ENCODE peak calls at places on chromosome 21, in eight cellular contexts. C is PC-3, V is neural progenitor cell, Y is IMR-90, R is fibroblast of lung, W is GM23338, L is OCI-LY7, S is endothelial cell of umbilical vein. A is an unnamed sample. For H4K20me1 and H3K36me3, the result is how much of the 10 kb centered on the place peaks cover.

GRCh38 chr21:37072239-37072987 is 458 bp downstream of the PIGP start:
- DNase-seq in W (peak), V (peak), S (no peak), L (no peak), Y (peak), R (no peak), C (peak), A (peak)

GRCh38 chr21:17334478-17334877 is 178.4 kb upstream of the CXADR start:
- DNase-seq in Y (no peak), C (no peak), S (no peak), R (no peak), V (no peak), L (no peak), W (no peak), A (no peak)

GRCh38 chr21:18026359-18026758 is 207.2 kb upstream of the C21orf91 start:
- DNase-seq in L (no peak), C (no peak), R (no peak), W (no peak), S (no peak), Y (no peak), V (no peak), A (no peak)

GRCh38 chr21:15221799-15222386 is 157.1 kb upstream of the NRIP1 start:
- DNase-seq in V (peak), W (peak), L (no peak), R (peak), C (peak), S (no peak), Y (peak), A (peak)

GRCh38 chr21:14405225-14405624 is 22.3 kb upstream of the HSPA13 start:
- DNase-seq in Y (no peak), S (no peak), V (no peak), W (no peak), R (no peak), C (no peak), L (no peak), A (no peak)

GRCh38 chr21:14916676-14917141 is 148.1 kb downstream of the NRIP1 start:
- DNase-seq in S (no peak), V (no peak), L (no peak), C (peak), R (peak), Y (peak), W (peak), A (peak)

GRCh38 chr21:34883501-34884271 is 165.4 kb downstream of the RUNX1 start:
- DNase-seq in C (peak), S (peak), L (no peak), W (no peak), R (peak), Y (no peak), V (no peak), A (no peak)

GRCh38 chr21:40020651-40021050 is 153.4 kb downstream of the PCP4 start:
- DNase-seq in Y (no peak), C (no peak), V (no peak), L (no peak), S (no peak), W (no peak), R (no peak), A (no peak)

GRCh38 chr21:39048064-39048463 is 135.2 kb downstream of the PSMG1 start:
- DNase-seq in L (no peak), W (peak), R (peak), Y (peak), C (peak), S (peak), V (peak), A (peak)

GRCh38 chr21:20329636-20330035 is 668.6 kb upstream of the NCAM2 start:
- DNase-seq in C (no peak), S (no peak), V (no peak), R (no peak), L (no peak), Y (no peak), W (no peak), A (no peak)

GRCh38 chr21:17118638-17119384 is 394.0 kb upstream of the CXADR start:
- DNase-seq in L (no peak), R (no peak), S (peak), Y (no peak), V (no peak), C (no peak), W (no peak), A (no peak)

GRCh38 chr21:26153758-26154157 is 16.8 kb downstream of the APP start:
- DNase-seq in L (no peak), W (no peak), Y (peak), C (no peak), R (no peak), S (no peak), V (no peak), A (peak)
- H3K4me2 ChIP-seq in L (no peak), W (no peak), Y (peak), C (no peak), R (no peak), S (no peak), V (no peak), A (no peak)

GRCh38 chr21:41762236-41762635 is 4.6 kb downstream of the RIPK4 start:
- DNase-seq in R (no peak), L (no peak), S (no peak), C (peak), W (peak), V (peak), Y (no peak), A (no peak)

GRCh38 chr21:41759926-41760325 is 6.9 kb downstream of the RIPK4 start:
- DNase-seq in L (no peak), R (no peak), V (no peak), W (no peak), C (peak), Y (no peak), S (no peak), A (no peak)

GRCh38 chr21:41762753-41763152 is 4.1 kb downstream of the RIPK4 start:
- DNase-seq in W (no peak), R (no peak), S (no peak), L (no peak), C (no peak), V (peak), Y (no peak), A (no peak)

GRCh38 chr21:41760411-41760810 is 6.4 kb downstream of the RIPK4 start:
- DNase-seq in Y (no peak), R (no peak), S (no peak), C (no peak), L (no peak), W (no peak), V (no peak), A (no peak)

DNA sequence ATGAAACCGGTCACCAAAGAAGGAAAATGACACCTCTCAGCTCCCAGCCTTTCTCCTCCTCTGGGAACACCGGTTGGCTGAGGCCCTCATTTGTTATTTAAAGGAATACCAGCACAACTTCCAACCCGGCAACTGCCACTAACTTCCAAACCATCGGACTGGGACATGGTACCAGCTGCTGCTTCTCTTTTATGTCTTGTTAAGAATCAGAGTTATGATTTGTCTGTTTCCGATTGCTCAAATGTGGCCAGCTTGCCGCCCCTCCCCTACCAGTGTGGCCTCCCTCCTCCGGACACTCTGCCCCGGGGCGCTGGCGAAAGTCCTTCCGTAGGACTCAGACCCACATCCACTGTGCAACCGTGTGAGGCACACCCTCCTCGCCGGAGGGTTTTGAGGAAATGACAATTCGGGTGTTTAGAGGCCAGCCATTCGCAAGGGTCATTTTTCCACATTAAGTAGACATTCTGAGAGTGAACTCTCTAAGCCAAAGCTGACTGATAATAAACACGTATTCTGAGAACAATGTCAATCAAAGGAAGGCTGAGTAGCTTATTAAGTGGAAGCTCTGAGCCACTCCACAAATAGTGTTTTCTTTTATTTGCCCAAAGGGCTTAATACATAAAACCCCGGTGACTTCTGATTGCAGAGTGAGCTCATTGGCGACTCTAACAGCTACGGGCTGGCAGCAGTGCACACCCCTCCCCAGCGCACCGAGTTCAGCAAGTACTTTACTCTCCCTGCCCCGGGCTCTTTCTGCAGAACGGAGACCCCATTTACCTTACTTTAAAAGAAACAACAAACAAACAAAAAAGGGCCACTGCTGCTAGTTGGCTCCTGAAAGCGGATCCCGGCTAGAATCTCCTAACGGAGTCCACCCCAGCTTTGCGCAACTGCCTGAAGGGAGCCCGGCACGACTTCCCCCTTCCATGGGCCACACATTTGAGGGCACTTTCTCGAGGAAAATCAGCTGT is 5.4 kb downstream of the RIPK4 start:
- DNase-seq in S (no peak), C (peak), R (no peak), W (peak), V (peak), L (no peak), Y (no peak), A (no peak)
- H4K20me1 ChIP-seq in S (under half), C (half or more), R (under half), W (under half), V (under half), L (under half), Y (under half), A (under half)

GRCh38 chr21:44327603-44327974 is 11.6 kb downstream of the CFAP410 start:
- DNase-seq in L (no peak), S (no peak), W (no peak), V (no peak), R (no peak), C (no peak), Y (no peak), A (no peak)

GRCh38 chr21:44326716-44327602 is 12.2 kb downstream of the CFAP410 start:
- DNase-seq in W (no peak), V (no peak), Y (no peak), S (no peak), C (no peak), R (no peak), L (no peak), A (no peak)

GRCh38 chr21:44329971-44330681 is 9.1 kb downstream of the CFAP410 start:
- DNase-seq in R (no peak), L (no peak), C (no peak), W (no peak), Y (no peak), V (no peak), S (no peak), A (no peak)

GRCh38 chr21:44329086-44329889 is 9.9 kb downstream of the CFAP410 start:
- DNase-seq in R (no peak), S (no peak), C (no peak), W (no peak), L (no peak), V (no peak), Y (no peak), A (no peak)

DNA sequence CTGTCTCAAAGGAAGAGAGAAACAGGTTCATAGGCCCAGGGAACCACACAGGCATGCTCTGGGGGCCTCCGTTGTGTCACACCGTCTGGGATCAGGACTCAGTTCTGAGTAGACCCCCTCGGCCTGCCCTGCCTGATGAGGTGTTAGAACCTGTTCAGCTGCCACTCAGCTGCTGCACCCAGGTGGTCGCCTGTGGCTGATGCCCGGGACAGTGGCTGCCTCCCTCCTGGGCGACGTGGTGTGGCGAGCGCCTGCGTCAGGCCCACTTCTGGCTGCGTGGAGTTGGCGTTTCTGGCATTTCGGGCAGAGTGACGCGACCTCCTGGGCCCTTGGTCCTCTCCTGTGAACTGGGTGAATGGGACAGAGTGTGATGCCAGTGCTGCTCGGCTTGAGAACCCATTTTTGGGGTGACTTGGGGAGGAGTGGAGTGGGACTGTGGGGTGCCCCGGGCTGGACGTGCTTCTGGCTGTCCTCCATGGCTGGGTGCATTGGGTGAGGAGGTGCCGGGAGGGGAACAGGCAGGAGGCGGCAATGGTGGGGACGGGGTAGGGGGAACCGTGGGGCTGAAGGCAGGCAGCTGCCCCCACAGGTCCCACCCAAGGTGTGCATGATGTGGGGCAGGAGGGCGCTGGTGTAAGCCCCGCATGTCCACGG is 10.8 kb downstream of the CFAP410 start:
- DNase-seq in R (no peak), W (no peak), L (no peak), Y (no peak), C (no peak), S (no peak), V (no peak), A (no peak)
- H3K36me3 ChIP-seq in R (under half), W (under half), L (under half), Y (under half), C (under half), S (under half), V (under half), A (under half)

DNA sequence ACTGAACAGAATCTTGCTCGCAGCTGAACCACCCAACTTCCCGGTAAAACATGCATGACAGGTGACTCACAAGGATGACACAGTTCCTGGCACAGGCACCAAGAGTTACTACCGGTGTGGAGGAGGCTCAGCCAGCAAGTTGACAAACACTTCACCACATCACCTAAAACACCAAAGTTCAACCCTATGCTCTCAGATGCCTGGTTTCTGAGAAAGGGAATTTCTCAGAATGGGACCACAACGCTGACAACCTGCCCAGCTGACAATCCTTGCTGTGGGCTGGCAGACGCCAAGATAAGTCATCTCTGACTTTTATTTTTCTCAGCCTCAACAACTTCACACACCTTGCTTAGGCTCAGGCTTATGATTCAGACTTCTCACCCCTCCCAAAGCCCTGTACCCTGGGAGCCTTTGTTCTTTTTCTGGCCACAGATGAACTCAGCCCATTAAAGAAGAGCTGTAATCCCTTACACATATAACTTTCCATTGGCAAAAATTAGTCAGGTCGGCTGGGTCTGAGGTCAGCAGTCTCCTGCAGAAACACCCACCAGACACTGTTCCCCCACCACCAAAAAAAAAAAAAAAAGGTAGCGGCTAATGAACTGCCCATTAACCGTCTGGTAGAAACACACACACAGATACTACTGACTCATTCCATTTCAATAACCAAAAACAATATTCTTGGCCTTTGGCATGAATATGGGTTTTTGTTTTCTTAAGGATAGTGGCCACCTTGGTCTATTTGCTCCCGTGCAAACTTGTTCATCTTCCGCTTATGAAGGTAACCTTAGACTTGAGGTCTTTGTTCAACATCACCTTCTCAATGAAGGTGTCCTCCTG is 10.8 kb upstream of the TIAM1 start:
- DNase-seq in Y (peak), R (peak), W (peak), C (peak), V (no peak), L (no peak), S (no peak), A (peak)
- H3K4me2 ChIP-seq in Y (no peak), R (peak), W (no peak), C (peak), V (no peak), L (no peak), S (no peak), A (peak)

GRCh38 chr21:43886565-43886964 is 21.5 kb downstream of the AGPAT3 start:
- DNase-seq in C (no peak), R (no peak), V (no peak), S (no peak), W (no peak), L (no peak), Y (no peak), A (no peak)
- H4K20me1 ChIP-seq in C (under half), R (under half), V (under half), S (under half), W (under half), L (under half), Y (half or more), A (half or more)

DNA sequence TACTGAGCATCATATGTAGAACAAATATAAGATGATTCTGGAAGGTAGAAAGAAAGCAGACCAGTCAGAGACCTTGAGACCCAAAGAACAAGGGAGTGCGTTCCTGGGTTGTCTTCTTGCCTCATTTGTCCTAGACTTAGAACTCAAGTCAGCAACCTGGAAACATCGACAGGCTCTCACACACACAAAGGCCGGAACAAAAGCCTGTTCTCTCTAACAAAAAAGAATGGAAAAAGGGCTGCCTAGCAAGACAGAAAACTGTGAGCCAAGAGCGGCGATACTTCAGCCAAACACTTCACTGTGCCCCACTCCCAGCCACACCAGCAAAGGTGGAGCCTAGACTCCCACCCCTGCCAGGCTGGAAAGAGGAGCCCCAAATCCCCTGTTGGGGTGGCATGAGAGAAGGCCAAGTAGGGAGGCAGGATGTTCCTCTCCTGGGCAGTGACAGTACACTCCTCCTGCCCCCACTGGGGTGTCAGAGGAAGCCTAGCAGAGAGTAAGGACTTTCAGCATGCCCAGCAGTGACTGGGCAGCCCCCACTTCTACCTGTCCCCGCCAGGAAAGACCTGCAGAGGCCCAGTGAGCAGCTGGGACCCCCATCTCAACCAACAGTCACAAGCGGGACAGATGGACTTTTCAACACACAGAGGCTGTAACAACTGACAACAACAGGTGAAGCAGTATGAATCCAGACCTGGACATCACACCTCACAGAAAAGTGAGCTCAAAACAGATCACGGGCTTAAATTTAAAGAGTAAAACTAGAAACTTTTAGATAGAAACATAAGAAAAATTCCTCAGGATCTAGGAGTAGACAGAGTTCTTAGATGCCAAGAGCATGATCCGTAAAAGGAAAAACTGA is 33.0 kb downstream of the MRAP start:
- DNase-seq in R (no peak), W (no peak), C (no peak), Y (no peak), V (peak), S (no peak), L (no peak), A (no peak)
- H3K36me3 ChIP-seq in R (under half), W (under half), C (half or more), Y (under half), V (under half), S (under half), L (half or more), A (under half)

GRCh38 chr21:33668620-33669019 is 26.3 kb downstream of the ITSN1 start:
- DNase-seq in Y (no peak), V (no peak), R (no peak), S (no peak), W (no peak), L (no peak), C (no peak), A (no peak)
- H3K4me2 ChIP-seq in Y (peak), V (no peak), R (peak), S (no peak), W (no peak), L (no peak), C (no peak), A (no peak)

DNA sequence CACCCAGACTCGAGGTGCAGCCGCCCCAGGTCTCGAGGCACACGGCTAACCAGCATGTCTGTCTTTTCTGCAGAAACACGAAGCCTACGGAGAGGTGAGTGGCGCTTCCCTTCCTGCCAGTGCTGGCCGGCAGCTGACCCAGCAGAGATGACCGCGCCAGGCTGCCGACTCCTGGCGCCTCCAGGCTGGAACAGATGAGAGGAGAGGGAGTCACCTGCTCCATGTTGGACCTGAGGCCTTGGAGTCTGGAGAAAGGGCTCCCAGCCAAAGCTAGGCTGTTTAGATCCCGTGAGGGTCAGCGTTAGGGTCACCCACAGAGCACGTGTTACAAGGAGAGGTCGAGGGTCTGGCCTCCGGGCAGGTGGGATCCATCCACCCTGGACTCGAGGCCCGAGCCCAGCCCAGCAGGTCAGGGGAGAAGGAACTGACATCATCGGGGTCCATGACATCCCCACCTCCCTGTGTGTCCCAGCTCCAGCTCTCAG is 14.9 kb downstream of the COL6A2 start:
- DNase-seq in S (no peak), L (no peak), C (no peak), W (no peak), V (no peak), R (no peak), Y (no peak), A (no peak)
- H4K20me1 ChIP-seq in S (under half), L (under half), C (under half), W (under half), V (under half), R (under half), Y (half or more), A (half or more)

DNA sequence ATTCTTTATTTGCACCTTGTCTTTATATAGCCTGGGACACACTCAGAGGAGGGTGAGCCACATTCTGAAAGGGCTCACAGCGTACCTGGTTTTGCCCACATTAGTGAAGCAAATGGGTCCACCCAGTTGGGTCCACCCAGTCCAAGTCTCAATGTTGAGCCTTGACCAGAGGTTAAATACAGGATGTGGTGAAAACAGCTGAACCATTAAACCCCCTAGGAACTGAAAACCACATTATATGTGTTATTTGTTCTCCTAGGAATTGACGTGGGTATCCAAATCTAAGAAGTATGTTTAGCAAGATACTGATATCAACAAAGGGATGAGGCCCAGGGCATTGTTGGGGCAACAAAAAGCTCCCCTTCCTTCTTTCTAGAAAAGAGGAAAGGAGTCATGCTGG is 83.8 kb downstream of the SETD4 start:
- DNase-seq in L (no peak), C (no peak), S (no peak), V (no peak), W (no peak), Y (no peak), R (no peak), A (no peak)
- H3K36me3 ChIP-seq in L (under half), C (under half), S (under half), V (under half), W (under half), Y (under half), R (under half), A (under half)

A was measured in astrocyte.